ENCODE peak calls at places on chromosomes 5 and 9, in six cellular contexts. V is Caki2, G is left colon, A is NCI-H1417 treated with DMSO at 0.1 percent for 48 hours, B is NCI-H2081, X is foreskin fibroblast. E is an unnamed sample.

GRCh38 chr5:52725781-52726180 is 61.9 kb upstream of the ITGA1 start:
- DNase-seq in B (peak; percentile 43), V (no peak), A (peak; percentile 43), G (peak; percentile 28), X (no peak), E (no peak)

GRCh38 chr9:131405429-131405828 is 11.5 kb downstream of the PRRC2B start:
- DNase-seq in G (no peak), V (no peak), X (no peak), A (no peak), B (no peak), E (no peak)

GRCh38 chr9:69089491-69089890 is 53.9 kb downstream of the FXN start:
- DNase-seq in V (no peak), B (no peak), X (no peak), A (no peak), G (no peak), E (no peak)

GRCh38 chr9:100352201-100352726 is 478 bp downstream of the TEX10 start:
- DNase-seq in G (peak; percentile 33), A (no peak), X (no peak), V (no peak), B (no peak), E (no peak)

GRCh38 chr9:96646081-96646991 is 8.8 kb downstream of the PRXL2C start:
- DNase-seq in B (no peak), X (peak; percentile 86), G (no peak), V (peak; percentile 18), A (no peak), E (peak; percentile 72)

GRCh38 chr5:1497795-1498622 is 25.8 kb downstream of the LPCAT1 start:
- DNase-seq in G (no peak), V (no peak), X (no peak), B (no peak), A (no peak), E (no peak)

GRCh38 chr9:115952667-115953316 is 200.8 kb upstream of the PAPPA start:
- DNase-seq in G (no peak), B (no peak), X (peak; percentile 80), V (peak; percentile 67), A (no peak), E (peak; percentile 78)

GRCh38 chr5:154653764-154654483 is 101.3 kb upstream of the LARP1 start:
- DNase-seq in G (no peak), X (no peak), B (no peak), A (no peak), V (no peak), E (no peak)

GRCh38 chr5:73615947-73616346 is 10.0 kb upstream of the ARHGEF28 start:
- DNase-seq in V (no peak), A (no peak), X (no peak), G (no peak), B (no peak), E (no peak)

GRCh38 chr9:14424983-14425382 is 111.0 kb upstream of the NFIB start:
- DNase-seq in A (no peak), X (no peak), V (no peak), B (no peak), G (no peak), E (no peak)

GRCh38 chr5:147763791-147764525 is 18.6 kb downstream of the JAKMIP2 start:
- DNase-seq in V (peak; percentile 16), B (no peak), G (no peak), X (no peak), A (no peak), E (peak; percentile 1)

GRCh38 chr5:141681295-141681694 is 735 bp downstream of the ARAP3 start:
- DNase-seq in X (no peak), A (no peak), G (no peak), B (no peak), V (no peak), E (no peak)

GRCh38 chr5:135356522-135357318 is 42.3 kb downstream of the MACROH2A1 start:
- DNase-seq in V (peak; percentile 16), G (peak; percentile 84), A (no peak), X (peak; percentile 73), B (no peak), E (peak; percentile 78)

GRCh38 chr5:55172937-55173695 is at the start of gene CDC20B:
- DNase-seq in X (peak; percentile 71), A (no peak), B (peak; percentile 77), V (peak; percentile 68), G (peak; percentile 58), E (peak; percentile 40)

GRCh38 chr9:82148849-82149544 is 160.4 kb downstream of the SPATA31D1 start:
- DNase-seq in G (no peak), B (peak; percentile 20), X (peak; percentile 94), A (peak; percentile 62), V (peak; percentile 24), E (peak; percentile 82)

GRCh38 chr9:87503970-87504369 is 6.3 kb downstream of the DAPK1 start:
- DNase-seq in B (no peak), V (no peak), G (no peak), A (no peak), X (no peak), E (no peak)

GRCh38 chr5:180637962-180638680 is 11.3 kb downstream of the FLT4 start:
- DNase-seq in B (no peak), V (no peak), X (no peak), G (peak; percentile 15), A (no peak), E (no peak)

E was measured in HFFc6.